ENCODE peak calls at places on chromosomes 13 and 19, in seven cellular contexts. T is T-helper 17 cell; O is amniotic stem cell; V is activated CD4-positive, alpha-beta T cell treated with anti-CD3 and anti-CD28 coated beads, Interleukin-2, amount 10 ng/mL, durations not matched to agents 7 days and 5 days; Z is NCI-H2081; U is activated CD4-positive, CD25-positive, alpha-beta regulatory T cell treated with anti-CD3 and anti-CD28 coated beads, Interleukin-2, amount 50 U/mL, for 72 hours; J is AG09309. X is an unnamed sample.

GRCh38 chr13:95317037-95317989 is 16.1 kb upstream of the ABCC4 start:
- DNase-seq in O (no peak), V (no peak), T (no peak), U (no peak), Z (no peak), J (no peak), X (no peak)

GRCh38 chr13:21124853-21125252 is 51.5 kb downstream of the SKA3 start:
- DNase-seq in Z (peak), U (no peak), V (no peak), O (no peak), T (no peak), J (no peak), X (peak)

GRCh38 chr13:92896842-92897241 is 329.8 kb upstream of the GPC6 start:
- DNase-seq in Z (peak), T (no peak), U (no peak), J (no peak), O (no peak), V (no peak), X (no peak)

GRCh38 chr13:79987323-79987722 is 353.6 kb downstream of the SPRY2 start:
- DNase-seq in U (no peak), J (no peak), T (no peak), V (no peak), O (no peak), Z (peak), X (no peak)

GRCh38 chr13:112970552-112971287 is 1.7 kb downstream of the MCF2L start:
- DNase-seq in J (no peak), T (no peak), U (no peak), V (no peak), Z (peak), O (no peak), X (no peak)

GRCh38 chr13:113762538-113762937 is 3.5 kb downstream of the TMEM255B start:
- DNase-seq in Z (no peak), V (no peak), T (no peak), J (no peak), U (no peak), O (no peak), X (no peak)

GRCh38 chr13:22047082-22047784 is 376.4 kb downstream of the FGF9 start:
- DNase-seq in Z (no peak), T (no peak), J (no peak), O (no peak), U (no peak), V (no peak), X (no peak)

GRCh38 chr19:2331601-2332246 is 3.2 kb downstream of the SPPL2B start:
- DNase-seq in U (no peak), J (no peak), Z (no peak), V (no peak), T (no peak), O (no peak), X (peak)

GRCh38 chr13:41590122-41590521 is 132.8 kb downstream of the RGCC start:
- DNase-seq in J (no peak), U (no peak), Z (no peak), V (no peak), T (no peak), O (no peak), X (no peak)

GRCh38 chr13:36131215-36131930 is at the start of gene DCLK1:
- DNase-seq in U (no peak), O (no peak), T (no peak), J (no peak), V (no peak), Z (peak), X (peak)

GRCh38 chr19:18044825-18045304 is 36.9 kb downstream of the ARRDC2 start:
- DNase-seq in J (peak), T (peak), U (peak), Z (peak), V (peak), O (no peak), X (peak)

GRCh38 chr13:58048670-58049069 is 417.1 kb downstream of the PCDH17 start:
- DNase-seq in T (no peak), O (no peak), V (no peak), Z (no peak), U (no peak), J (no peak), X (no peak)

GRCh38 chr13:46622918-46623256 is 69.9 kb downstream of the LRCH1 start:
- DNase-seq in U (no peak), V (no peak), O (no peak), J (peak), Z (peak), T (no peak), X (peak)

GRCh38 chr19:57515218-57515617 is 11.9 kb upstream of the ZNF549 start:
- DNase-seq in T (no peak), Z (no peak), V (no peak), U (no peak), J (no peak), O (no peak), X (no peak)

GRCh38 chr13:112693831-112694497 is 4.1 kb downstream of the ATP11A start:
- DNase-seq in J (peak), O (no peak), Z (peak), V (no peak), U (no peak), T (no peak), X (no peak)

GRCh38 chr19:6516659-6517291 is 14.1 kb upstream of the TNFSF9 start:
- DNase-seq in O (peak), T (peak), J (peak), V (peak), Z (peak), U (peak), X (peak)

GRCh38 chr19:51799311-51799997 is 4.5 kb downstream of the FPR3 start:
- DNase-seq in Z (no peak), T (no peak), J (peak), U (no peak), V (no peak), O (peak), X (peak)

GRCh38 chr19:55091955-55092354 is 16.3 kb downstream of the EPS8L1 start:
- DNase-seq in O (no peak), J (no peak), Z (no peak), T (no peak), V (no peak), U (peak), X (no peak)

GRCh38 chr13:74040200-74040599 is 94.0 kb downstream of the KLF12 start:
- DNase-seq in Z (no peak), O (no peak), V (no peak), U (no peak), J (no peak), T (peak), X (no peak)

GRCh38 chr13:42320375-42320787 is 48.4 kb downstream of the AKAP11 start:
- DNase-seq in Z (no peak), T (no peak), J (no peak), U (no peak), O (no peak), V (no peak), X (no peak)

GRCh38 chr19:41928221-41928683 is at the start of gene ERFL:
- DNase-seq in O (no peak), V (no peak), U (peak), J (no peak), Z (no peak), T (no peak), X (no peak)

GRCh38 chr19:48102870-48103751 is 7.5 kb downstream of the PLA2G4C start:
- DNase-seq in T (peak), O (no peak), V (peak), U (no peak), Z (no peak), J (no peak), X (no peak)